ENCODE peak calls at places on chromosomes 3 and 15, in eight cellular contexts. F, A, U, J, G, S, Q and T are unnamed samples.

GRCh38 chr3:46482632-46483311 is 15.0 kb upstream of the RTP3 start:
- DNase-seq in F (no peak), A (no peak), U (no peak), J (no peak), G (no peak), S (no peak), Q (no peak), T (no peak)

GRCh38 chr3:71288269-71288930 is 295.1 kb downstream of the FOXP1 start:
- DNase-seq in F (no peak), A (no peak), U (no peak), J (no peak), G (no peak), S (no peak), Q (no peak), T (no peak)

GRCh38 chr3:172224560-172225214 is 185.3 kb downstream of the FNDC3B start:
- DNase-seq in F (no peak), A (peak; percentile 94), U (no peak), J (no peak), G (no peak), S (no peak), Q (no peak), T (no peak)

GRCh38 chr3:30408105-30408557 is 198.3 kb upstream of the TGFBR2 start:
- DNase-seq in F (no peak), A (no peak), U (no peak), J (no peak), G (no peak), S (no peak), Q (no peak), T (peak; percentile 12)

GRCh38 chr15:56913241-56913640 is 5.2 kb upstream of the TCF12 start:
- DNase-seq in F (no peak), A (no peak), U (no peak), J (no peak), G (no peak), S (no peak), Q (no peak), T (no peak)

GRCh38 chr3:132006605-132007204 is 28.1 kb downstream of the CPNE4 start:
- DNase-seq in F (peak; percentile 65), A (peak; percentile 10), U (no peak), J (peak; percentile 40), G (peak; percentile 1), S (no peak), Q (peak; percentile 55), T (peak; percentile 20)

GRCh38 chr15:50051811-50052419 is 67.1 kb downstream of the ATP8B4 start:
- DNase-seq in F (peak; percentile 60), A (peak; percentile 5), U (peak; percentile 75), J (peak; percentile 31), G (peak; percentile 12), S (no peak), Q (peak; percentile 38), T (peak; percentile 20)

GRCh38 chr15:48823237-48823636 is 12.4 kb upstream of the CEP152 start:
- DNase-seq in F (no peak), A (no peak), U (no peak), J (no peak), G (no peak), S (no peak), Q (peak; percentile 26), T (no peak)

GRCh38 chr3:59922226-59922625 is 872.4 kb upstream of the CFAP20DC start:
- DNase-seq in F (no peak), A (no peak), U (no peak), J (no peak), G (no peak), S (no peak), Q (no peak), T (peak; percentile 50)

GRCh38 chr3:45112939-45113338 is 33.2 kb downstream of the CDCP1 start:
- DNase-seq in F (no peak), A (no peak), U (no peak), J (no peak), G (no peak), S (no peak), Q (no peak), T (no peak)

GRCh38 chr3:154862265-154862664 is 217.9 kb upstream of the MME start:
- DNase-seq in F (no peak), A (no peak), U (peak; percentile 45), J (no peak), G (no peak), S (no peak), Q (no peak), T (no peak)

GRCh38 chr3:133843634-133844033 is 38.0 kb downstream of the SRPRB start:
- DNase-seq in F (no peak), A (no peak), U (no peak), J (no peak), G (no peak), S (no peak), Q (no peak), T (no peak)

GRCh38 chr3:27960133-27960532 is 238.0 kb upstream of the EOMES start:
- DNase-seq in F (no peak), A (no peak), U (peak; percentile 69), J (no peak), G (no peak), S (no peak), Q (no peak), T (no peak)

GRCh38 chr3:144181062-144181461 is 209.4 kb downstream of the DIPK2A start:
- DNase-seq in F (no peak), A (no peak), U (no peak), J (no peak), G (no peak), S (no peak), Q (no peak), T (no peak)

GRCh38 chr3:119293761-119294401 is at the start of gene ARHGAP31:
- DNase-seq in F (peak; percentile 68), A (peak; percentile 45), U (peak; percentile 40), J (peak; percentile 67), G (peak; percentile 93), S (peak; percentile 86), Q (peak; percentile 62), T (peak; percentile 25)

GRCh38 chr3:180420804-180421203 is 181.2 kb upstream of the TTC14 start:
- DNase-seq in F (no peak), A (no peak), U (no peak), J (no peak), G (no peak), S (no peak), Q (no peak), T (no peak)